ENCODE peak calls at places on chromosomes 5 and 9, in eight cellular contexts. C is AG04450; D is fibroblast of the aortic adventitia; F is cardiac muscle cell; Z is GM23248; B is DND-41; N is naive thymus-derived CD4-positive, alpha-beta T cell; R is aorta. L is an unnamed sample.

GRCh38 chr5:7471710-7472109 is 75.8 kb downstream of the ADCY2 start:
- DNase-seq in C (no peak), D (no peak), F (no peak), Z (no peak), B (no peak), N (no peak), R (no peak), L (no peak)

GRCh38 chr5:32646570-32646969 is 61.2 kb downstream of the SUB1 start:
- DNase-seq in C (no peak), D (no peak), F (no peak), Z (no peak), B (no peak), N (no peak), R (no peak), L (no peak)

GRCh38 chr5:140221697-140222223 is 46.8 kb downstream of the CYSTM1 start:
- DNase-seq in C (peak), D (peak), F (peak), Z (peak), B (no peak), N (no peak), R (no peak), L (no peak)

GRCh38 chr5:102638316-102638715 is 116.8 kb upstream of the PAM start:
- DNase-seq in C (no peak), D (no peak), F (no peak), Z (peak), B (no peak), N (no peak), R (no peak), L (no peak)

GRCh38 chr9:98271479-98271878 is 16.0 kb upstream of the TBC1D2 start:
- DNase-seq in C (no peak), D (no peak), F (no peak), Z (peak), B (no peak), N (no peak), R (no peak), L (no peak)

GRCh38 chr9:73149371-73150067 is 2.1 kb upstream of the ANXA1 start:
- DNase-seq in C (peak), D (peak), F (peak), Z (peak), B (no peak), N (no peak), R (no peak), L (no peak)

GRCh38 chr9:21070171-21070571 is 7.6 kb downstream of the IFNB1 start:
- DNase-seq in C (peak), D (peak), F (peak), Z (peak), B (no peak), N (no peak), R (no peak), L (no peak)

GRCh38 chr9:26863074-26863473 is 29.5 kb downstream of the CAAP1 start:
- DNase-seq in C (no peak), D (peak), F (peak), Z (peak), B (no peak), N (no peak), R (no peak), L (no peak)

GRCh38 chr5:139688712-139689413 is 40.7 kb downstream of the CXXC5 start:
- DNase-seq in C (no peak), D (peak), F (no peak), Z (no peak), B (no peak), N (no peak), R (no peak), L (no peak)

GRCh38 chr5:65696892-65697291 is 25.0 kb downstream of the SGTB start:
- DNase-seq in C (no peak), D (peak), F (no peak), Z (peak), B (no peak), N (no peak), R (no peak), L (no peak)

GRCh38 chr9:93107825-93108161 is 11.8 kb downstream of the CARD19 start:
- DNase-seq in C (no peak), D (no peak), F (no peak), Z (no peak), B (no peak), N (no peak), R (no peak), L (no peak)

GRCh38 chr9:2622361-2623045 is 916 bp downstream of the VLDLR start:
- DNase-seq in C (no peak), D (peak), F (peak), Z (peak), B (no peak), N (peak), R (peak), L (no peak)

GRCh38 chr9:18393340-18394130 is 80.4 kb upstream of the ADAMTSL1 start:
- DNase-seq in C (peak), D (peak), F (peak), Z (peak), B (no peak), N (no peak), R (no peak), L (no peak)

GRCh38 chr9:78559449-78559885 is 262.5 kb downstream of the PSAT1 start:
- DNase-seq in C (peak), D (peak), F (peak), Z (peak), B (no peak), N (no peak), R (no peak), L (no peak)

GRCh38 chr5:122182491-122182921 is 53.2 kb downstream of the ZNF474 start:
- DNase-seq in C (peak), D (peak), F (peak), Z (peak), B (no peak), N (no peak), R (peak), L (no peak)
- H3K4me3 ChIP-seq in C (no peak), D (peak), F (no peak), Z (peak), B (no peak), N (no peak), R (no peak), L (no peak)

GRCh38 chr9:96587295-96587694 is 32.3 kb downstream of the CDC14B start:
- DNase-seq in C (no peak), D (no peak), F (no peak), Z (no peak), B (no peak), N (no peak), R (no peak), L (no peak)
- H3K4me3 ChIP-seq in C (no peak), D (no peak), F (no peak), Z (no peak), B (no peak), N (no peak), R (no peak), L (no peak)

GRCh38 chr5:52582313-52582712 is 205.4 kb upstream of the ITGA1 start:
- DNase-seq in C (no peak), D (no peak), F (no peak), Z (no peak), B (no peak), N (no peak), R (no peak), L (no peak)

GRCh38 chr5:52577546-52577945 is 210.2 kb upstream of the ITGA1 start:
- DNase-seq in C (no peak), D (no peak), F (no peak), Z (no peak), B (no peak), N (no peak), R (no peak), L (no peak)

GRCh38 chr5:52579391-52579790 is 208.3 kb upstream of the ITGA1 start:
- DNase-seq in C (no peak), D (no peak), F (no peak), Z (no peak), B (no peak), N (no peak), R (no peak), L (no peak)

DNA sequence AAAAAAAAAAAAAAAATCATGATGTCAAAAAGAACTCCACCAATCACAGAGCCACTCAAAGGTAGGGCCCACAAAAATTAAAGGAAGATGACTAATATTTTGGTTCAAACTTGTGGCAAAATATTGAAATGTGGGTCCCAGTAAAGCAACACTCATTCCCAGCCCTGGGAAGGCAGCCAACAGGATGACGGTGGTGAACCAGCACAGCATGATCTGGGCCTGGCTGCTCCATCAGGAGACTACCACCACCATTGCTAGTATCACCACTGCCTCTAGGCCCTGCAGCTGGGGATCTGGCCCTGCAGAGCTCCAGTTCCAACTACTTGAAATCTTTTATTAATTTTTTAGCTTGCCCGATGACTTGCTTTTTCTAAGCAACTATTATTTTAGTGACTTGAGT is 206.8 kb upstream of the ITGA1 start:
- DNase-seq in C (no peak), D (peak), F (peak), Z (peak), B (no peak), N (no peak), R (no peak), L (no peak)
- H3K4me3 ChIP-seq in C (no peak), D (no peak), F (no peak), Z (no peak), B (no peak), N (no peak), R (no peak), L (no peak)

DNA sequence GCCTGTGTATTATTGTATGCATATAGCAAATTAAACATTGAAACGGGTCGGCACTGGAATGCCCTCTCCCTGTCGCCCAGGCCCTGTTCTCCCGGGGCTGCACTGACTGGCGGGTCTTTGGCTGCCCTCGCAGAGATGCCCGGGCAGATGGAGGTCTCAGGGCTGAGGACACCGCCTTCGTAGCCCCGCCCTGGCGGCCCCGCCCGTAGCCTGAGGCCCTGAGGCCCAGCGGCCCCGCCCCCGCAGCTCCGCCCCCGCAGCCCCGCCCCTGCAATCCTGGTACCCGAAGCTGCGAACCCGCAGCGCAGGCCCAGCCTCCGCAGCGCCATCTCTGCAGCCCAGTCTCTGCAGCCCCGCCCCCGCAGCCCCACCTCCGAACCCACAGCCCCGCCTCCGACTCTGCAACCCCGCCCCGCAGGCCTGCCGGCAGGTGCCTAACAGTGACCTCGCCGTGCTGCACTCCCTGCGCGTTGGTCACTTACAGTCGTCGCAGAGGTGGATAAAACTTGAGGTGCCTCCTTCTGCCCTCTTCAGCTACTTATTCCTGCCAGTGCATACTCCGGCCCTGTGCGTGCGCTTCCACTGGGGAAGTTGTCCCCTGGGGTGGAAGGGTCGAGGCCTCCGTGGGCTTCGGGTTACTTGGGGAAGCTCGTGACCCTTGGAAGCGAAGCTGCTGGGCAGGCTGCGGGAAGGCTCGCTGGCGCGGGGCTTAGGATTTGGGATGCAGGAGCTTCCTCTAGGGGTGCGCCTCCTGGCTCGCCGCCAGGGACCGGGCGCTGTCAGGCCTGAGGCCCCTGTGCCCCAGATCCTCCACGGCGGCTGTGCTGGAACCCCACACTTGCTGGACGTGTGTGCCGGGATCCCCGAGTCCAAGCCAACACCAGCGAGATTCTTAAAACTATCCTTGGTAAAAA is 72.3 kb downstream of the ICE1 start:
- DNase-seq in C (no peak), D (peak), F (peak), Z (peak), B (no peak), N (peak), R (peak), L (peak)
- H3K4me3 ChIP-seq in C (peak), D (peak), F (no peak), Z (peak), B (no peak), N (peak), R (no peak), L (peak)

DNA sequence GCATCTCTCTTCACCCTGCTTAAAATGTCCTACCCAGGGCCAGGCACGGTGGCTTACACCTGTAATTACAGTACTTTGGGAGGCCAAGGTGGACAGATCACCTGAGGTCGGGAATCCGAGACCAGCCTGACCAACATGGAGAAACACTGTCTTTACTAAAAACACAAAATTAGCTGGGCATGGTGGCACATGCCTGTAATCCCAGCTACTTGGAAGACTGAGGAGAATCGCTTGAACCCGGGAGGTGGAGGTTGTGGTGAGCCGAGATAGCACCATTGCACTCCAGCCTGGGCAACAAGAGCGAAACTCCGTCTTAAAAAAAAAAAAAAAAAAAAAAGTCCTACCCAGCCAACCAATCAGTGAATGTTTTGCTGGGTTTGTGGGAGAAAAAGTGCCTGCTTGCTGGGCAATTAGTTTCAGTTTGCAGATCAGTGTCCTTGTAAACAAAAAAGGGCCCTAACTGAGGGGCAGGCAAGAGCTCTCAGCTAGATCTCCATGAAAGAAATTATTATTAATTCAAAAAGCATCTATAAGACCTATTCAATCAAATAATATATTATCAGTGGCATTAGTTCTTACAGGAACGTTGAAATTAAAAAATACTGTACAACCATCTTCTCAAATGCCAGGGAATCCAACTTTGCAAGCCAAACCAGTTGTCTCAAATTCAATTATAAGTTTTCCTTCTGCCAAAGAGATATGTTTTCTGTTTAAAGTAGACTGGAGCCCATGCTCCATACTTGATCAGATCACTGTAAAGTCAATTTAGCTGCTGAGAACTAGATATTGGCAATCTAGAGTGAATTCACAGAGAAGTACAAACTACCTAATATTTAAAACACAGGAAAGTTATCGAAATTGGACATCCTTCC is 3.9 kb downstream of the MEGF9 start:
- DNase-seq in C (no peak), D (peak), F (peak), Z (peak), B (peak), N (no peak), R (no peak), L (peak)
- H3K4me3 ChIP-seq in C (no peak), D (peak), F (no peak), Z (peak), B (peak), N (peak), R (no peak), L (peak)